ENCODE peak calls at places on chromosomes 16 and 17, in seven cellular contexts. W is trophoblast cell, N is neuronal stem cell, Q is H9, C is H1, G is IMR-90, B is mesenchymal stem cell. X is an unnamed sample.

GRCh38 chr17:61335845-61336655 is 63.6 kb upstream of the TBX2 start:
- DNase-seq in N (no peak), W (no peak), B (no peak), G (peak; percentile 78), Q (no peak), C (no peak), X (no peak)

GRCh38 chr16:31362476-31363405 is 7.8 kb downstream of the ITGAX start:
- DNase-seq in B (no peak), Q (no peak), N (no peak), W (no peak), C (no peak), G (no peak), X (no peak)

GRCh38 chr17:72588961-72589360 is 468.1 kb downstream of the SOX9 start:
- DNase-seq in N (no peak), Q (no peak), C (no peak), B (peak; percentile 58), W (peak; percentile 88), G (peak; percentile 89), X (no peak)

GRCh38 chr17:28033972-28034714 is 8.3 kb upstream of the NLK start:
- DNase-seq in G (peak; percentile 91), C (no peak), B (peak; percentile 61), N (no peak), W (no peak), Q (no peak), X (no peak)

GRCh38 chr17:54971147-54971546 is 2.6 kb downstream of the STXBP4 start:
- DNase-seq in W (no peak), C (no peak), B (no peak), N (no peak), Q (no peak), G (no peak), X (no peak)

GRCh38 chr17:12388206-12388605 is 277.5 kb upstream of the MYOCD start:
- DNase-seq in N (no peak), Q (no peak), C (no peak), W (no peak), G (peak; percentile 91), B (peak; percentile 57), X (peak; percentile 46)

GRCh38 chr16:69273009-69273408 is 38.1 kb upstream of the VPS4A start:
- DNase-seq in W (no peak), G (peak; percentile 96), Q (no peak), B (peak; percentile 42), C (no peak), N (no peak), X (no peak)

GRCh38 chr16:3971706-3972105 is 91.2 kb upstream of the CREBBP start:
- DNase-seq in W (no peak), B (no peak), N (no peak), C (no peak), G (peak; percentile 47), Q (no peak), X (no peak)

GRCh38 chr17:39920218-39921210 is 2.1 kb upstream of the GSDMB start:
- DNase-seq in B (no peak), W (no peak), G (no peak), C (no peak), Q (no peak), N (no peak), X (no peak)

GRCh38 chr17:65557349-65558310 is 3.8 kb downstream of the AXIN2 start:
- DNase-seq in B (peak; percentile 16), N (no peak), W (no peak), Q (no peak), C (no peak), G (peak; percentile 55), X (no peak)

GRCh38 chr16:13936596-13937081 is 16.7 kb downstream of the ERCC4 start:
- DNase-seq in Q (no peak), C (no peak), N (no peak), W (no peak), G (peak; percentile 69), B (peak; percentile 80), X (no peak)

GRCh38 chr17:52885882-52886281 is 727.4 kb upstream of the CA10 start:
- DNase-seq in N (no peak), Q (no peak), B (no peak), C (no peak), G (no peak), W (no peak), X (peak; percentile 96)

GRCh38 chr17:50660887-50661345 is 26.2 kb downstream of the ABCC3 start:
- DNase-seq in B (no peak), N (no peak), C (no peak), Q (no peak), W (peak; percentile 34), G (no peak), X (no peak)

GRCh38 chr16:12220721-12221120 is 244.2 kb downstream of the SNX29 start:
- DNase-seq in W (no peak), C (no peak), N (no peak), B (no peak), G (no peak), Q (no peak), X (no peak)

GRCh38 chr16:29790949-29791844 is 646 bp downstream of the KIF22 start:
- DNase-seq in C (no peak), B (peak; percentile 25), G (no peak), Q (no peak), N (no peak), W (no peak), X (no peak)

GRCh38 chr16:49351119-49351518 is 22.5 kb upstream of the C16orf78 start:
- DNase-seq in N (no peak), G (no peak), Q (no peak), W (no peak), B (no peak), C (no peak), X (peak; percentile 49)
- H2AK5ac ChIP-seq in N (no peak overlapping the region), G (no peak overlapping the region), Q (no peak overlapping the region), W (no peak overlapping the region), B (no peak overlapping the region), C (no peak overlapping the region), X (no peak overlapping the region)

GRCh38 chr17:17366941-17367885 is 64.0 kb downstream of the NT5M start:
- DNase-seq in G (no peak), B (no peak), W (no peak), N (no peak), C (no peak), Q (no peak), X (no peak)
- H2AK5ac ChIP-seq in G (no peak overlapping the region), B (no peak overlapping the region), W (no peak overlapping the region), N (no peak overlapping the region), C (no peak overlapping the region), Q (no peak overlapping the region), X (no peak overlapping the region)

DNA sequence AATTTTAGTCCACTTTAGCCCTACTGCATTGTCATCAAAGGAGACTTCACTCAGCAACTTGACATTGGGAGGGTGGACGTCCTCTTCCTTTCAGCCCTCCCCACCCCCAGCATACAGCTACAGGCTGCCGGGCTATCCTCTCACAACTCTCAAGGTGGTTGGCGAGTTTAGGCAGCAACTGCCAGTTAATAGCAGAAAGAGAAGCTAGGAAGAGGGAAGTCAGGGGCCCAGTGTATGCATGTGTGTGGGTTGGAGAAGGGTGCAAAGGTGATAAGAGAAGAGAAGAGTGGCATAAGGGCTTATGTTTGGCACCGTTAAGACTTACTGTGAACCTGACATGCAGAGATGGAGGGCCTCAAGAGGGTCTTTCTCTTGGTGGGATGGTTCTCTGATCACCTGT is 31.8 kb downstream of the CCL4 start:
- DNase-seq in W (no peak), C (no peak), G (no peak), Q (no peak), N (no peak), B (no peak), X (no peak)
- H2AK5ac ChIP-seq in W (no peak overlapping the region), C (no peak overlapping the region), G (no peak overlapping the region), Q (no peak overlapping the region), N (no peak overlapping the region), B (no peak overlapping the region), X (no peak overlapping the region)

GRCh38 chr17:8014558-8014850 is 12.1 kb downstream of the GUCY2D start:
- DNase-seq in G (no peak), B (no peak), Q (no peak), N (no peak), W (no peak), C (no peak), X (no peak)

GRCh38 chr17:8013731-8014557 is 11.5 kb downstream of the GUCY2D start:
- DNase-seq in G (no peak), Q (no peak), C (no peak), W (no peak), N (no peak), B (no peak), X (no peak)

GRCh38 chr17:8016632-8017424 is 14.4 kb downstream of the GUCY2D start:
- DNase-seq in N (peak; percentile 58), Q (peak; percentile 92), B (peak; percentile 36), C (peak; percentile 91), G (no peak), W (peak; percentile 40), X (peak; percentile 83)

GRCh38 chr17:8015236-8015956 is 13.0 kb downstream of the GUCY2D start:
- DNase-seq in N (no peak), B (no peak), Q (peak; percentile 34), C (no peak), W (no peak), G (no peak), X (no peak)

GRCh38 chr17:8015957-8016631 is 13.7 kb downstream of the GUCY2D start:
- DNase-seq in B (no peak), G (no peak), N (no peak), C (peak; percentile 83), Q (peak; percentile 75), W (no peak), X (no peak)
- H2AK5ac ChIP-seq in B (no peak overlapping the region), G (no peak overlapping the region), N (peak overlapping the region; percentile 99), C (no peak overlapping the region), Q (no peak overlapping the region), W (no peak overlapping the region), X (no peak overlapping the region)

DNA sequence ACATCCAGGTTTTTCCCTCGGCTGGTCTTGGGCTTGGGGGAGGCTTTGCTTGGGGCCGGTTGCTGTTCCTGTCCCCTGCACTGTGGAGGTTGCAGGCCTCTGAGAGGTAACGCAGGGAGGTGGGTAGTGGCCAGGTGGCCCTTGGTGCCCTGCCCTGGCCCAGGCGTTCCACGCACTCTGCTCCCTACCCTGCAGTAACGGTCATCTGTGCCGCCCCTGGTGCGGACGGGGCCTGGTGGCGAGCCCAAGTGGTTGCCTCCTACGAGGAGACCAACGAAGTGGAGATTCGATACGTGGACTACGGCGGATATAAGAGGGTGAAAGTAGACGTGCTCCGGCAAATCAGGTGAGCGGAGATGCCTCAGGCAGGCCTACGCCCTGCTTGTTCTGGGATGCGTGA is 30.9 kb downstream of the AKAP1 start:
- DNase-seq in N (no peak), W (no peak), C (no peak), Q (no peak), B (no peak), G (no peak), X (no peak)
- H2AK5ac ChIP-seq in N (no peak overlapping the region), W (no peak overlapping the region), C (no peak overlapping the region), Q (no peak overlapping the region), B (no peak overlapping the region), G (no peak overlapping the region), X (no peak overlapping the region)

GRCh38 chr17:79305831-79306687 is 231.4 kb downstream of the ENGASE start:
- DNase-seq in W (peak; percentile 22), B (no peak), Q (no peak), C (no peak), G (no peak), N (no peak), X (no peak)
- H2AK5ac ChIP-seq in W (no peak overlapping the region), B (no peak overlapping the region), Q (no peak overlapping the region), C (no peak overlapping the region), G (no peak overlapping the region), N (peak overlapping the region; percentile 53), X (no peak overlapping the region)